ENCODE peak calls at places on chromosome 6, in eight cellular contexts. O is fibroblast of mammary gland; U is AG09309; Z is CD8-positive, alpha-beta T cell; D is kidney epithelial cell; Y is neural progenitor cell; B is AG04450; R is cardiac fibroblast. E is an unnamed sample.

GRCh38 chr6:137571854-137572253 is 77.7 kb upstream of the OLIG3 start:
- DNase-seq in O (peak; percentile 32), U (no peak), Z (peak; percentile 75), D (no peak), Y (peak; percentile 47), B (no peak), R (peak; percentile 19), E (no peak)

GRCh38 chr6:36544228-36544627 is 3.1 kb downstream of the STK38 start:
- DNase-seq in O (peak; percentile 77), U (no peak), Z (peak; percentile 68), D (no peak), Y (no peak), B (no peak), R (peak; percentile 33), E (no peak)

GRCh38 chr6:153096031-153096430 is 35.1 kb downstream of the RGS17 start:
- DNase-seq in O (peak; percentile 60), U (no peak), Z (no peak), D (no peak), Y (no peak), B (no peak), R (no peak), E (no peak)

GRCh38 chr6:3535716-3536435 is 79.0 kb upstream of the SLC22A23 start:
- DNase-seq in O (peak; percentile 30), U (no peak), Z (no peak), D (no peak), Y (no peak), B (no peak), R (no peak), E (no peak)

GRCh38 chr6:109456283-109456583 is 661 bp upstream of the MICAL1 start:
- DNase-seq in O (no peak), U (no peak), Z (no peak), D (no peak), Y (peak; percentile 78), B (no peak), R (no peak), E (no peak)

GRCh38 chr6:132132420-132132819 is 181.2 kb upstream of the CCN2 start:
- DNase-seq in O (peak; percentile 27), U (no peak), Z (no peak), D (peak; percentile 47), Y (peak; percentile 11), B (no peak), R (peak; percentile 86), E (peak; percentile 21)

GRCh38 chr6:111297776-111298175 is 185.2 kb downstream of the REV3L start:
- DNase-seq in O (no peak), U (no peak), Z (no peak), D (no peak), Y (no peak), B (no peak), R (no peak), E (no peak)

GRCh38 chr6:156160788-156161150 is 616.4 kb upstream of the ARID1B start:
- DNase-seq in O (no peak), U (no peak), Z (no peak), D (no peak), Y (no peak), B (no peak), R (no peak), E (no peak)

GRCh38 chr6:32244946-32245398 is 21.1 kb upstream of the NOTCH4 start:
- DNase-seq in O (peak; percentile 81), U (peak; percentile 27), Z (peak; percentile 83), D (peak; percentile 19), Y (peak; percentile 82), B (peak; percentile 39), R (peak; percentile 81), E (peak; percentile 40)

GRCh38 chr6:150894935-150895686 is 29.6 kb downstream of the MTHFD1L start:
- DNase-seq in O (peak; percentile 39), U (no peak), Z (no peak), D (peak; percentile 32), Y (peak; percentile 13), B (no peak), R (peak; percentile 54), E (no peak)

GRCh38 chr6:106870824-106871300 is 103.7 kb downstream of the CD24 start:
- DNase-seq in O (peak; percentile 7), U (no peak), Z (no peak), D (peak; percentile 28), Y (no peak), B (no peak), R (no peak), E (no peak)

GRCh38 chr6:116251568-116252384 is 2.1 kb downstream of the TSPYL4 start:
- DNase-seq in O (peak; percentile 49), U (peak; percentile 64), Z (no peak), D (no peak), Y (peak; percentile 27), B (no peak), R (peak; percentile 92), E (no peak)

GRCh38 chr6:36633915-36634314 is 39.8 kb downstream of the SRSF3 start:
- DNase-seq in O (peak; percentile 75), U (peak; percentile 39), Z (no peak), D (no peak), Y (no peak), B (peak; percentile 60), R (peak; percentile 97), E (peak; percentile 74)

GRCh38 chr6:168097221-168097620 is 18.2 kb upstream of the FRMD1 start:
- DNase-seq in O (no peak), U (no peak), Z (no peak), D (no peak), Y (no peak), B (no peak), R (no peak), E (no peak)

GRCh38 chr6:111620168-111620567 is 14.5 kb upstream of the TRAF3IP2 start:
- DNase-seq in O (no peak), U (no peak), Z (no peak), D (no peak), Y (no peak), B (no peak), R (no peak), E (no peak)

GRCh38 chr6:152318278-152318677 is 318.9 kb downstream of the SYNE1 start:
- DNase-seq in O (peak; percentile 19), U (no peak), Z (no peak), D (no peak), Y (no peak), B (no peak), R (peak; percentile 47), E (no peak)

GRCh38 chr6:151254451-151255081 is 14.8 kb downstream of the AKAP12 start:
- DNase-seq in O (no peak), U (no peak), Z (no peak), D (peak; percentile 39), Y (no peak), B (no peak), R (peak; percentile 80), E (no peak)

GRCh38 chr6:3410385-3411360 is 46.2 kb downstream of the SLC22A23 start:
- DNase-seq in O (peak; percentile 71), U (no peak), Z (peak; percentile 75), D (no peak), Y (peak; percentile 92), B (peak; percentile 6), R (peak; percentile 67), E (no peak)

GRCh38 chr6:170227521-170227983 is 63.3 kb downstream of the DLL1 start:
- DNase-seq in O (no peak), U (no peak), Z (no peak), D (no peak), Y (no peak), B (no peak), R (no peak), E (no peak)

DNA sequence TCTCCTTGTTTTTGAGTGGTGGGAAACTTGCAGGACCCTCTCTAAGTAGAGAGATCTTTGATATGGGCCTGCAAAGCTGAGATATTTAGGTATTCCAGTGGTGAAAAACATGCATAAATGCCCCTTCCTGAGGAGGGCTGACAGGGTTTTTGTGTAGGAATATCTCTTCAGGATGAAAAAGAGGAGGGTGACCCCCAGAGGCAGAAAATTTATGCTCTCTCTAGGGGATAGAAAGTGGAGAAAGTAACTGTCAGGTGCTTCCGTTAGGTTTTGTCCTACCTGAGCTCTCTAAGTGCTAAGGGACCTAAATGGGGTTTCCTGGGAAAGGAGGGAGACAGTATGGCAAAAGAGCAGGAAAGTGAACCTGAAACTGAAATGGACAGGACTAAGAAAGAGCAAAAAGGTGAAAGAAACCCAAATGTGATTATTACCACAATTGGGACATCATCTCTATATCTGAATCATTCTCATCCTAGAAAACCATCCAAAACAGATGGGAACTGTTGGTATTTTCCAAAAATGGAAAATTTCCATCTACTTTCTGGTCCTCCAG is 2.0 kb downstream of the COL19A1 start:
- DNase-seq in O (no peak), U (no peak), Z (no peak), D (no peak), Y (no peak), B (no peak), R (no peak), E (no peak)
- H3K4me3 ChIP-seq in O (no peak overlapping the region), U (no peak overlapping the region), Z (no peak overlapping the region), D (no peak overlapping the region), Y (peak overlapping the region; percentile 80), B (no peak overlapping the region), R (no peak overlapping the region), E (no peak overlapping the region)

GRCh38 chr6:680204-680603 is 12.7 kb downstream of the EXOC2 start:
- DNase-seq in O (no peak), U (no peak), Z (no peak), D (no peak), Y (no peak), B (no peak), R (no peak), E (no peak)
- H3K4me3 ChIP-seq in O (no peak overlapping the region), U (no peak overlapping the region), Z (no peak overlapping the region), D (no peak overlapping the region), Y (no peak overlapping the region), B (no peak overlapping the region), R (no peak overlapping the region), E (no peak overlapping the region)

GRCh38 chr6:29828471-29828797 is 809 bp downstream of the HLA-G start:
- DNase-seq in O (no peak), U (no peak), Z (no peak), D (no peak), Y (peak; percentile 33), B (no peak), R (no peak), E (no peak)
- H3K4me3 ChIP-seq in O (no peak overlapping the region), U (no peak overlapping the region), Z (peak overlapping the region; percentile 22), D (peak overlapping the region; percentile 15), Y (peak overlapping the region; percentile 47), B (no peak overlapping the region), R (no peak overlapping the region), E (no peak overlapping the region)

DNA sequence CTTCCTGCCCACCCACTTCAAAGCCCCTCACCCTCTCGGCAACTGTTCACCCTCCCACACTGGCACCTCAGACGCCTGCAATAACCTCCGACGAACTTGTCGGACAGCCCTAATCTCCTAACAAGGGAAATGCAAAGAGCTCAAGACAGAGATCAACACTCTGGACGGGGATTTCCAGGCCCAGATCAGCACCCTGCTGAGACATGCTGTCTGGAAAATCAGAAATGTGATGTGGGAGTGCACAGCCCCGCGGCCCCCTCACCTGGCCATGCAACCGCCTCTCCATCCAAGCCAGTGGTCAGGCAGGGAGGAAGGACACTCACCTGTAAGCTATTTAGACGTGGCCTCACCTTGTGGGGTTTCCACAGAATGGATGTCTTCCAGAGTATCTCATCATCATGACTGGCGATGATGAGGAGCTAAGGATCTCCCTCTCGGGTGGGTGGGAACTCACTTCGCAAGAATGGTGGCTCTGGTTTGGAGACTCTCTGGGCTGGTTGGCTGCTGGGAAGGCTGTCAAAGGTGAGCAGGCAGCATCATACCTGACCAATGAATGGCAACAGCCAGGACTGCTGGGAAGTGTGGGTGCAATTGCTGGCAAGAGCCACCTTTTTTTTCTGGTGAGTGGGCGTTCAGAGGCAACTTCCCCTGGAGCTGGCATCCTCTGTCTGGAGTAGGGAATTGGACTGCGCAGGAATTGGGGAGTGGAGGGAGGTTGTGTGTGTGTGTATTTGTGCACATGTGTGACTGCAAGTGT is 28.1 kb upstream of the ADTRP start:
- DNase-seq in O (no peak), U (no peak), Z (peak; percentile 45), D (no peak), Y (no peak), B (no peak), R (no peak), E (no peak)
- H3K4me3 ChIP-seq in O (no peak overlapping the region), U (no peak overlapping the region), Z (no peak overlapping the region), D (no peak overlapping the region), Y (no peak overlapping the region), B (no peak overlapping the region), R (no peak overlapping the region), E (no peak overlapping the region)

E was measured in skeletal muscle cell.